ENCODE peak calls at places on chromosome 3, in five cellular contexts. G is IMR-90, H is Peyer's patch, F is sigmoid colon, P is A549. Z is an unnamed sample.
A peak's percentile ranks its signal among the peaks of the same experiment; 100 is the strongest.

GRCh38 chr3:114121996-114122709 is 56.7 kb downstream of the DRD3 start:
- DNase-seq in G (peak; percentile 68), H (no peak), F (no peak), P (no peak), Z (no peak)

GRCh38 chr3:185687479-185687878 is 101.4 kb downstream of the SENP2 start:
- DNase-seq in G (peak; percentile 29), H (no peak), F (no peak), P (no peak), Z (no peak)

GRCh38 chr3:100047455-100048141 is 66.7 kb downstream of the FILIP1L start:
- DNase-seq in G (peak; percentile 97), H (peak; percentile 57), F (no peak), P (peak; percentile 65), Z (no peak)

GRCh38 chr3:95297586-95297985 is 1234.7 kb downstream of the NSUN3 start:
- DNase-seq in G (no peak), H (no peak), F (no peak), P (no peak), Z (no peak)

GRCh38 chr3:10804183-10804648 is 11.8 kb upstream of the SLC6A11 start:
- DNase-seq in G (no peak), H (no peak), F (no peak), P (no peak), Z (no peak)

GRCh38 chr3:149489060-149489690 is 14.7 kb downstream of the TM4SF4 start:
- DNase-seq in G (no peak), H (no peak), F (no peak), P (peak; percentile 46), Z (no peak)

GRCh38 chr3:143843607-143844006 is 4.7 kb downstream of the SLC9A9 start:
- DNase-seq in G (no peak), H (no peak), F (no peak), P (no peak), Z (no peak)

GRCh38 chr3:195806211-195806915 is 5.4 kb downstream of the MUC4 start:
- DNase-seq in G (no peak), H (no peak), F (peak; percentile 50), P (no peak), Z (no peak)

GRCh38 chr3:112374334-112374734 is 41.4 kb downstream of the CD200 start:
- DNase-seq in G (no peak), H (no peak), F (no peak), P (no peak), Z (no peak)

GRCh38 chr3:158672293-158673176 is at the start of gene LXN:
- DNase-seq in G (peak; percentile 87), H (peak; percentile 84), F (peak; percentile 88), P (peak; percentile 89), Z (peak; percentile 94)

GRCh38 chr3:129673012-129673411 is 66.5 kb upstream of the PLXND1 start:
- DNase-seq in G (no peak), H (no peak), F (no peak), P (no peak), Z (no peak)

GRCh38 chr3:129180461-129180860 is 3.2 kb downstream of the CNBP start:
- DNase-seq in G (no peak), H (no peak), F (no peak), P (no peak), Z (no peak)

GRCh38 chr3:18389108-18389733 is 35.9 kb downstream of the SATB1 start:
- DNase-seq in G (peak; percentile 5), H (no peak), F (no peak), P (peak; percentile 15), Z (no peak)

GRCh38 chr3:36172699-36173098 is 207.6 kb upstream of the STAC start:
- DNase-seq in G (no peak), H (no peak), F (no peak), P (no peak), Z (no peak)

GRCh38 chr3:155232605-155233004 is 60.9 kb downstream of the STRIT1 start:
- DNase-seq in G (peak; percentile 92), H (no peak), F (peak; percentile 86), P (peak; percentile 6), Z (peak; percentile 84)

GRCh38 chr3:66077973-66078372 is 39.3 kb upstream of the MAGI1 start:
- DNase-seq in G (no peak), H (no peak), F (no peak), P (no peak), Z (no peak)

GRCh38 chr3:12748477-12748876 is 10.6 kb downstream of the TMEM40 start:
- DNase-seq in G (no peak), H (no peak), F (no peak), P (no peak), Z (no peak)

GRCh38 chr3:184691397-184692131 is 20.3 kb downstream of the MAGEF1 start:
- DNase-seq in G (peak; percentile 44), H (peak; percentile 25), F (peak; percentile 75), P (no peak), Z (no peak)

GRCh38 chr3:12990781-12991480 is 82.3 kb downstream of the IQSEC1 start:
- DNase-seq in G (peak; percentile 94), H (no peak), F (no peak), P (no peak), Z (no peak)

GRCh38 chr3:125140817-125141595 is 71.5 kb downstream of the SLC12A8 start:
- DNase-seq in G (no peak), H (no peak), F (no peak), P (no peak), Z (no peak)

GRCh38 chr3:188294823-188295487 is 141.0 kb downstream of the LPP start:
- DNase-seq in G (peak; percentile 96), H (no peak), F (no peak), P (peak; percentile 87), Z (peak; percentile 27)

GRCh38 chr3:185730550-185730949 is 94.3 kb downstream of the IGF2BP2 start:
- DNase-seq in G (no peak), H (no peak), F (no peak), P (no peak), Z (no peak)

GRCh38 chr3:135982922-135983581 is 17.5 kb downstream of the PPP2R3A start:
- DNase-seq in G (peak; percentile 83), H (no peak), F (no peak), P (no peak), Z (no peak)

GRCh38 chr3:156859578-156859977 is 33.4 kb downstream of the LEKR1 start:
- DNase-seq in G (no peak), H (no peak), F (no peak), P (no peak), Z (no peak)

GRCh38 chr3:52504977-52505376 is 9.8 kb downstream of the STAB1 start:
- DNase-seq in G (no peak), H (no peak), F (no peak), P (no peak), Z (no peak)

GRCh38 chr3:45475145-45475544 is 86.8 kb downstream of the LARS2 start:
- DNase-seq in G (no peak), H (no peak), F (no peak), P (no peak), Z (no peak)

GRCh38 chr3:102141913-102142210 is 292.5 kb downstream of the NFKBIZ start:
- DNase-seq in G (no peak), H (no peak), F (no peak), P (no peak), Z (no peak)

GRCh38 chr3:52313774-52314188 is 2.3 kb upstream of the DNAH1 start:
- DNase-seq in G (peak; percentile 47), H (peak; percentile 63), F (no peak), P (peak; percentile 33), Z (no peak)

GRCh38 chr3:15332405-15333098 is at the start of gene SH3BP5:
- DNase-seq in G (peak; percentile 47), H (peak; percentile 76), F (peak; percentile 85), P (peak; percentile 68), Z (peak; percentile 57)

GRCh38 chr3:157858821-157859220 is 247.4 kb downstream of the SHOX2 start:
- DNase-seq in G (no peak), H (no peak), F (no peak), P (no peak), Z (no peak)

GRCh38 chr3:42500909-42501308 is 1.5 kb upstream of the VIPR1 start:
- DNase-seq in G (no peak), H (no peak), F (peak; percentile 35), P (no peak), Z (no peak)
- H3K4me3 ChIP-seq in G (no peak overlapping the region), H (no peak overlapping the region), F (no peak overlapping the region), P (no peak overlapping the region), Z (no peak overlapping the region)

GRCh38 chr3:42122261-42123011 is 31.3 kb downstream of the TRAK1 start:
- DNase-seq in G (no peak), H (no peak), F (peak; percentile 36), P (no peak), Z (peak; percentile 69)
- H3K4me1 ChIP-seq in G (peaks cover 6% of the 10 kb centered on the region), H (no peaks in the 10 kb centered on the region), F (peaks cover 35% of the 10 kb centered on the region), P (peaks cover 13% of the 10 kb centered on the region), Z (peaks cover 13% of the 10 kb centered on the region)

DNA sequence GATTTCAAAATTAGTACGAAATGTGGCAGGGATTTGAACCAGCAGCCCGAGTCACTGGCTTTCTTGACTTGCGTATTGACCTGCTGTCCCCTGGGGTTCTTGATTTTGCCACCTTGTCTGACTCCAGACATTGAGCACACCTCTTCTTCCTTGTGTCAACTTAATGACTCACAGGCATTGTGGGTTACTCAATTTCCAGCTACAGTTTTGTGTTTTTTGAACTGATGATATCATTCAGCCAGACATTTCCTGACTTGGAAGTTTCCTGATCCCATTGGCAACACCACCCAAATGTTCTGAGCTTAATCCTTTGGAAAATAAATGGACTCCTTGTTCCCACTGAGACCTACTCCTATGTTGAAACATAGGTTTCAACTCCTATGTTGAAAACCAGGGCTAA is 64.2 kb downstream of the MOBP start:
- DNase-seq in G (peak; percentile 8), H (no peak), F (no peak), P (peak; percentile 64), Z (no peak)
- TF ChIP-seq POLR2A in G (no peak), H (no peak), F (no peak), P (no peak), Z (no peak)

DNA sequence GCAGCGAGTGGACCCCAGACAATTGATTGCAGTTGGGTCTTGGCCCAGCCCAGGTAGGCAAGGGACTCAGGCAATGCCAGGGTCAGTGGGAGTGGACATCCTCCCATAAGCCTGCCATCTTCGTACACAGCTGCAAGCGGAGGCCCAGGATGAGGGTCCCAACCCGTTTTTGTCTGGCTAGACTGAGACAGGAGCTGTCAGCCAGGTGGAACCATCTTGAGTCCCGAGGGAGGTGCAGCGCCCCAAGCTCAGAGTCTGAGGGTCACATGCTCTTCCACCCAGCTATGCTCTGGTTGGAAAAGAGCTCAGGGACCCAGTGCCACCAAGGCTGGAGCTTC is 22.6 kb upstream of the IP6K2 start:
- DNase-seq in G (no peak), H (no peak), F (no peak), P (no peak), Z (no peak)
- H3K4me3 ChIP-seq in G (no peak overlapping the region), H (no peak overlapping the region), F (no peak overlapping the region), P (no peak overlapping the region), Z (no peak overlapping the region)

GRCh38 chr3:43766672-43767465 is 76.1 kb downstream of the ABHD5 start:
- DNase-seq in G (peak; percentile 77), H (no peak), F (no peak), P (peak; percentile 20), Z (no peak)
- H3K4me1 ChIP-seq in G (peaks cover 32% of the 10 kb centered on the region), H (no peaks in the 10 kb centered on the region), F (peaks cover 17% of the 10 kb centered on the region), P (peaks cover 27% of the 10 kb centered on the region), Z (no peaks in the 10 kb centered on the region)

GRCh38 chr3:122576174-122576940 is 1.1 kb upstream of the PARP15 start:
- DNase-seq in G (no peak), H (peak; percentile 73), F (no peak), P (no peak), Z (no peak)
- TF ChIP-seq POLR2A in G (no peak), H (no peak), F (no peak), P (no peak), Z (no peak)

Z was measured in prostate gland.